ENCODE peak calls at places on chromosomes 4 and X, in six cellular contexts. A is tibial artery, C is uterus, X is mammary epithelial cell, G is lower lobe of right lung, U is stomach. Z is an unnamed sample.

GRCh38 chr4:17584502-17585213 is 7.7 kb downstream of the LAP3 start:
- DNase-seq in A (no peak), C (no peak), X (no peak), G (no peak), U (no peak), Z (no peak)

GRCh38 chrX:11431833-11432232 is 138.6 kb downstream of the AMELX start:
- DNase-seq in A (no peak), C (no peak), X (no peak), G (no peak), U (no peak), Z (no peak)

GRCh38 chr4:169619518-169619957 is 840 bp upstream of the CLCN3 start:
- DNase-seq in A (no peak), C (peak; percentile 22), X (peak; percentile 73), G (no peak), U (peak; percentile 67), Z (no peak)

GRCh38 chr4:54065282-54066087 is 1.1 kb upstream of the CHIC2 start:
- DNase-seq in A (no peak), C (no peak), X (peak; percentile 38), G (no peak), U (no peak), Z (no peak)

GRCh38 chr4:6986067-6986780 is 56.9 kb upstream of the TADA2B start:
- DNase-seq in A (peak; percentile 77), C (no peak), X (peak; percentile 26), G (peak; percentile 64), U (no peak), Z (no peak)

GRCh38 chr4:183773790-183774189 is 114.7 kb downstream of the TRAPPC11 start:
- DNase-seq in A (no peak), C (no peak), X (no peak), G (no peak), U (no peak), Z (no peak)

GRCh38 chr4:125229596-125230058 is 85.1 kb upstream of the FAT4 start:
- DNase-seq in A (no peak), C (no peak), X (no peak), G (no peak), U (no peak), Z (no peak)

GRCh38 chrX:40471965-40472648 is 108.7 kb upstream of the ATP6AP2 start:
- DNase-seq in A (no peak), C (peak; percentile 26), X (peak; percentile 57), G (peak; percentile 37), U (peak; percentile 38), Z (no peak)

GRCh38 chr4:58522765-58523382 is 1412.7 kb upstream of the IGFBP7 start:
- DNase-seq in A (no peak), C (no peak), X (no peak), G (no peak), U (no peak), Z (no peak)

GRCh38 chr4:47482326-47482725 is 2.7 kb upstream of the ATP10D start:
- DNase-seq in A (no peak), C (no peak), X (peak; percentile 71), G (no peak), U (no peak), Z (no peak)

GRCh38 chrX:14554132-14554715 is 24.9 kb downstream of the GLRA2 start:
- DNase-seq in A (no peak), C (no peak), X (no peak), G (no peak), U (no peak), Z (no peak)

GRCh38 chr4:43277003-43277402 is 384.5 kb downstream of the GRXCR1 start:
- DNase-seq in A (no peak), C (no peak), X (peak; percentile 54), G (no peak), U (no peak), Z (no peak)

GRCh38 chr4:5371415-5372190 is 320.3 kb downstream of the STK32B start:
- DNase-seq in A (no peak), C (no peak), X (no peak), G (no peak), U (no peak), Z (no peak)

GRCh38 chr4:7699040-7699439 is 240.6 kb downstream of the AFAP1 start:
- DNase-seq in A (peak; percentile 31), C (peak; percentile 75), X (peak; percentile 74), G (no peak), U (no peak), Z (no peak)

GRCh38 chrX:47644557-47645091 is 5.7 kb downstream of the ELK1 start:
- DNase-seq in A (no peak), C (no peak), X (peak; percentile 16), G (no peak), U (no peak), Z (no peak)

GRCh38 chr4:10160280-10160856 is 43.8 kb upstream of the WDR1 start:
- DNase-seq in A (no peak), C (no peak), X (no peak), G (no peak), U (no peak), Z (no peak)

GRCh38 chr4:121370729-121371325 is 10.0 kb downstream of the QRFPR start:
- DNase-seq in A (peak; percentile 66), C (no peak), X (peak; percentile 28), G (no peak), U (peak; percentile 27), Z (no peak)

GRCh38 chrX:54182194-54182863 is 725 bp downstream of the FAM120C start:
- DNase-seq in A (peak; percentile 62), C (peak; percentile 43), X (no peak), G (peak; percentile 82), U (peak; percentile 65), Z (peak; percentile 49)

GRCh38 chr4:113444386-113444785 is 317.2 kb downstream of the CAMK2D start:
- DNase-seq in A (peak; percentile 38), C (no peak), X (peak; percentile 62), G (no peak), U (no peak), Z (no peak)

GRCh38 chr4:110626532-110627153 is 3.8 kb upstream of the PITX2 start:
- DNase-seq in A (no peak), C (no peak), X (no peak), G (no peak), U (no peak), Z (no peak)

GRCh38 chr4:148214529-148215166 is 227.6 kb downstream of the NR3C2 start:
- DNase-seq in A (peak; percentile 48), C (peak; percentile 25), X (peak; percentile 10), G (no peak), U (no peak), Z (no peak)

GRCh38 chrX:78822157-78822683 is 74.7 kb downstream of the LPAR4 start:
- DNase-seq in A (no peak), C (no peak), X (no peak), G (no peak), U (no peak), Z (no peak)

GRCh38 chr4:95835672-95836071 is 4.2 kb upstream of the PDHA2 start:
- DNase-seq in A (no peak), C (no peak), X (no peak), G (no peak), U (no peak), Z (no peak)

GRCh38 chrX:53280703-53281320 is 572 bp downstream of the IQSEC2 start:
- DNase-seq in A (peak; percentile 41), C (peak; percentile 71), X (peak; percentile 55), G (no peak), U (no peak), Z (no peak)

GRCh38 chr4:78650106-78651021 is 98.8 kb downstream of the ANXA3 start:
- DNase-seq in A (no peak), C (no peak), X (peak; percentile 79), G (no peak), U (no peak), Z (no peak)

GRCh38 chr4:168707205-168707604 is 210.4 kb downstream of the PALLD start:
- DNase-seq in A (no peak), C (no peak), X (peak; percentile 59), G (no peak), U (no peak), Z (no peak)

DNA sequence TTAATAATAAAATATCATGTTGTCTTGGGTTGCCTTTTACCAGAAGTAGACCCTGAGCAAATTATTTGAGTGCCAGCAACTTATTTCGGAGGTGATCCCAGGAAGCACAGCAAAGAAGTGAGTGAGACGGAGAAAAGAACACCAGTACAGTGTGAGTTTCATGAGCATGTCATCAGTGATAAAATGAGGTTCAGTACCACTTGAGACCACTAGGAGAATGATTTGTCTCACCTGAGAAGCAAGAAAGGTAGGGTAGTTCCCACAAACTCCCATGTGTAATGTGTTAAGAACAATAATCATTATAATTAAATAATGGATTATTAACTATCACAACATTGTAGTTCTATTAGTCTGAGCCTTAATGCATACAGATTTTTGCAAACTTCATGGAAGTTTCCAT is 112.8 kb upstream of the DMD start:
- DNase-seq in A (no peak), C (no peak), X (no peak), G (no peak), U (no peak), Z (no peak)
- TF ChIP-seq CTCF in A (no peak), C (no peak), X (peak; percentile 36), G (no peak), U (peak; percentile 9), Z (no peak)

DNA sequence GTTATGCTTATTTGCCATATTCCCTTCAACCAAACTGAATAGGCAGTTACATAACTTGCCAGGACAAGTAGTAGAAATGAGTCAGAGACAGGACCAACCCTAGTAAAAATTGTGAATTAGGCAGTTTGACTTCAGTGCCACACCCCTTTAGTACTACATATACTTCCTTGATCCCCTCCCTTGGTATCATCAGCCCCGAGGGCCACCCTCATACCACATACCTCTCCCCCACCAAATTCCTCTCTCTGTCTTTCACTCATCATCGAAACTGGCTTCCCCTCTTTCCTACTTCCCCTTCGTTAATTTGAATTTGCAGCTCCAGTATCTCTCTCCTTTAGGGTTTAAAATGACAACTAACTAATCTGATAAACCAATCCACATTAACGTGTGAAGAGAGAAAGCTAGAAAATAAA is 7.9 kb upstream of the PTPN13 start:
- DNase-seq in A (no peak), C (no peak), X (peak; percentile 86), G (no peak), U (no peak), Z (peak; percentile 64)
- H3K27ac ChIP-seq in A (no peak overlapping the region), C (peak overlapping the region; percentile 30), X (peak overlapping the region; percentile 98), G (peak overlapping the region; percentile 5), U (no peak overlapping the region), Z (peak overlapping the region; percentile 72)

DNA sequence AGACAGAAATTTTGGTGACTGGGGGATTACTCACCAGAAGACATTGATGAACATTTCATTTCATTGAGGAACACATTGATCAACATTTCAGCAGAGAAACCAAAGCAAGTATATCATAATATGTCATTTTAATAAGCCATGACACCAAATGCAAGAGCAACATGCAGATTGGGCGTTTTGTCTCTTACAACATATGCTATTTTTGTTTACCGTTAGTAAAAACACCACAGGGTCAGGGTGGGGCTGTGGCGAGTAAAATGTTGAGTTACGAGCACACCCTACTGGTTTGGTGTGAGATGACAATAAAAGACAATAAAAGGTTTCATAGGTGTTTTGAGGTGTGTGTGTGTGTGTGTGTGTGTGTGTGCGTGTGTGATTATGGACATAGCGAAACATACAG is 294.5 kb downstream of the PDGFC start:
- DNase-seq in A (no peak), C (no peak), X (no peak), G (no peak), U (no peak), Z (no peak)
- TF ChIP-seq CTCF in A (no peak), C (no peak), X (peak; percentile 31), G (no peak), U (no peak), Z (peak; percentile 37)

GRCh38 chrX:49172280-49172780 is 632 bp downstream of the PLP2 start:
- DNase-seq in A (peak; percentile 77), C (peak; percentile 62), X (peak; percentile 85), G (peak; percentile 84), U (peak; percentile 74), Z (no peak)
- H3K27ac ChIP-seq in A (peak overlapping the region; percentile 94), C (peak overlapping the region; percentile 91), X (peak overlapping the region; percentile 93), G (peak overlapping the region; percentile 84), U (peak overlapping the region; percentile 87), Z (peak overlapping the region; percentile 92)

GRCh38 chrX:9785252-9785943 is 831 bp upstream of the SHROOM2 start:
- DNase-seq in A (no peak), C (no peak), X (no peak), G (no peak), U (no peak), Z (no peak)
- TF ChIP-seq CTCF in A (no peak), C (no peak), X (no peak), G (no peak), U (no peak), Z (no peak)

Z was measured in RWPE2.